ENCODE peak calls at places on chromosomes 12 and 14, in four cellular contexts. One of them, this sample, is unnamed.

GRCh38 chr12:125222876-125223275 is 157.6 kb downstream of the AACS start:
- DNase-seq in heart left ventricle: no peak
- DNase-seq in uterus: no peak
- DNase-seq in esophagus squamous epithelium: no peak
- DNase-seq in this sample: no peak

GRCh38 chr12:1830981-1831930 is 10.9 kb downstream of the LRTM2 start:
- DNase-seq in esophagus squamous epithelium: no peak
- DNase-seq in heart left ventricle: peak; percentile 74
- DNase-seq in uterus: peak; percentile 36
- DNase-seq in this sample: peak; percentile 55

GRCh38 chr12:63292476-63293228 is 141.7 kb upstream of the AVPR1A start:
- DNase-seq in heart left ventricle: no peak
- DNase-seq in esophagus squamous epithelium: no peak
- DNase-seq in uterus: no peak
- DNase-seq in this sample: no peak

GRCh38 chr12:131223791-131224567 is 270.3 kb downstream of the ADGRD1 start:
- DNase-seq in heart left ventricle: no peak
- DNase-seq in uterus: no peak
- DNase-seq in esophagus squamous epithelium: no peak
- DNase-seq in this sample: no peak

GRCh38 chr12:64814432-64814831 is 10.0 kb upstream of the TBC1D30 start:
- DNase-seq in heart left ventricle: no peak
- DNase-seq in esophagus squamous epithelium: no peak
- DNase-seq in uterus: no peak
- DNase-seq in this sample: no peak

GRCh38 chr14:39246618-39247017 is 12.9 kb downstream of the MIA2 start:
- DNase-seq in heart left ventricle: no peak
- DNase-seq in uterus: no peak
- DNase-seq in esophagus squamous epithelium: no peak
- DNase-seq in this sample: no peak

GRCh38 chr14:49617846-49618519 is 2.4 kb downstream of the RPL36AL start:
- DNase-seq in heart left ventricle: no peak
- DNase-seq in uterus: no peak
- DNase-seq in esophagus squamous epithelium: no peak
- DNase-seq in this sample: no peak

GRCh38 chr14:20387577-20387976 is 25.7 kb downstream of the TEP1 start:
- DNase-seq in esophagus squamous epithelium: no peak
- DNase-seq in heart left ventricle: no peak
- DNase-seq in uterus: no peak
- DNase-seq in this sample: no peak

GRCh38 chr14:63283501-63284248 is 35.1 kb downstream of the GPHB5 start:
- DNase-seq in esophagus squamous epithelium: no peak
- DNase-seq in uterus: peak; percentile 33
- DNase-seq in heart left ventricle: no peak
- DNase-seq in this sample: no peak

GRCh38 chr14:24171422-24172260 is at the start of gene REC8:
- DNase-seq in heart left ventricle: peak; percentile 80
- DNase-seq in esophagus squamous epithelium: no peak
- DNase-seq in uterus: peak; percentile 50
- DNase-seq in this sample: no peak

GRCh38 chr14:101077511-101078074 is 174.1 kb upstream of the RTL1 start:
- DNase-seq in uterus: no peak
- DNase-seq in heart left ventricle: no peak
- DNase-seq in esophagus squamous epithelium: no peak
- DNase-seq in this sample: no peak

GRCh38 chr12:95337176-95337575 is 119.6 kb downstream of the VEZT start:
- DNase-seq in uterus: no peak
- DNase-seq in esophagus squamous epithelium: no peak
- DNase-seq in heart left ventricle: no peak
- DNase-seq in this sample: no peak

GRCh38 chr12:124783087-124783486 is 80.6 kb downstream of the SCARB1 start:
- DNase-seq in esophagus squamous epithelium: no peak
- DNase-seq in uterus: no peak
- DNase-seq in heart left ventricle: no peak
- DNase-seq in this sample: no peak

GRCh38 chr12:124752437-124753229 is 111.0 kb downstream of the SCARB1 start:
- DNase-seq in uterus: no peak
- DNase-seq in heart left ventricle: no peak
- DNase-seq in esophagus squamous epithelium: no peak
- DNase-seq in this sample: peak; percentile 55

GRCh38 chr14:86065407-86065806 is 535.5 kb downstream of the FLRT2 start:
- DNase-seq in esophagus squamous epithelium: no peak
- DNase-seq in uterus: no peak
- DNase-seq in heart left ventricle: no peak
- DNase-seq in this sample: no peak

GRCh38 chr14:69822456-69822855 is 25.4 kb upstream of the SLC10A1 start:
- DNase-seq in uterus: no peak
- DNase-seq in esophagus squamous epithelium: no peak
- DNase-seq in heart left ventricle: no peak
- DNase-seq in this sample: no peak

GRCh38 chr14:74825008-74825407 is 50.9 kb downstream of the PROX2 start:
- DNase-seq in heart left ventricle: no peak
- DNase-seq in esophagus squamous epithelium: no peak
- DNase-seq in uterus: no peak
- DNase-seq in this sample: no peak

GRCh38 chr12:10362325-10362724 is 27.5 kb downstream of the KLRK1 start:
- DNase-seq in esophagus squamous epithelium: no peak
- DNase-seq in uterus: no peak
- DNase-seq in heart left ventricle: no peak
- DNase-seq in this sample: no peak

GRCh38 chr12:130818381-130819247 is 20.4 kb downstream of the STX2 start:
- DNase-seq in uterus: peak; percentile 55
- DNase-seq in heart left ventricle: peak; percentile 52
- DNase-seq in esophagus squamous epithelium: no peak
- DNase-seq in this sample: no peak

GRCh38 chr14:89248430-89249295 is 168.4 kb downstream of the FOXN3 start:
- DNase-seq in heart left ventricle: no peak
- DNase-seq in uterus: no peak
- DNase-seq in esophagus squamous epithelium: no peak
- DNase-seq in this sample: no peak

GRCh38 chr14:93799617-93800016 is 11.3 kb upstream of the PRIMA1 start:
- DNase-seq in heart left ventricle: no peak
- DNase-seq in esophagus squamous epithelium: no peak
- DNase-seq in uterus: no peak
- DNase-seq in this sample: no peak

DNA sequence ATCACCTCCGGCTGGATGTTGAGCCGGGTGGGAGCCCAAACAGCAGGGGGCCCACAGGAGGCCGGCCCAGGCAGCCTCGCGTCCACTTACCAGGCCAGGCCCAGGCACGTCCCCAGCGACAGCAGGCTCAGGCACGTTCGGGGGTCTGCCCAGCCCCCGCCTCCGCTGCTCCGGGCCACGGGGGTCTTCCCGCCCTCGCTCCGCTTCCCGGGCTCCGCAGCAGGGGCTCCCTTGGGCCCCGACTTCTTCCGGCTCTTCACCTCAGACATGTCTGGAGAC is 216 bp downstream of the IKBIP start:
- DNase-seq in heart left ventricle: no peak
- DNase-seq in uterus: no peak
- DNase-seq in esophagus squamous epithelium: no peak
- DNase-seq in this sample: no peak
- TF ChIP-seq POLR2A in heart left ventricle: no peak
- TF ChIP-seq POLR2A in uterus: no peak
- TF ChIP-seq POLR2A in esophagus squamous epithelium: no peak
- TF ChIP-seq POLR2A in this sample: no peak

DNA sequence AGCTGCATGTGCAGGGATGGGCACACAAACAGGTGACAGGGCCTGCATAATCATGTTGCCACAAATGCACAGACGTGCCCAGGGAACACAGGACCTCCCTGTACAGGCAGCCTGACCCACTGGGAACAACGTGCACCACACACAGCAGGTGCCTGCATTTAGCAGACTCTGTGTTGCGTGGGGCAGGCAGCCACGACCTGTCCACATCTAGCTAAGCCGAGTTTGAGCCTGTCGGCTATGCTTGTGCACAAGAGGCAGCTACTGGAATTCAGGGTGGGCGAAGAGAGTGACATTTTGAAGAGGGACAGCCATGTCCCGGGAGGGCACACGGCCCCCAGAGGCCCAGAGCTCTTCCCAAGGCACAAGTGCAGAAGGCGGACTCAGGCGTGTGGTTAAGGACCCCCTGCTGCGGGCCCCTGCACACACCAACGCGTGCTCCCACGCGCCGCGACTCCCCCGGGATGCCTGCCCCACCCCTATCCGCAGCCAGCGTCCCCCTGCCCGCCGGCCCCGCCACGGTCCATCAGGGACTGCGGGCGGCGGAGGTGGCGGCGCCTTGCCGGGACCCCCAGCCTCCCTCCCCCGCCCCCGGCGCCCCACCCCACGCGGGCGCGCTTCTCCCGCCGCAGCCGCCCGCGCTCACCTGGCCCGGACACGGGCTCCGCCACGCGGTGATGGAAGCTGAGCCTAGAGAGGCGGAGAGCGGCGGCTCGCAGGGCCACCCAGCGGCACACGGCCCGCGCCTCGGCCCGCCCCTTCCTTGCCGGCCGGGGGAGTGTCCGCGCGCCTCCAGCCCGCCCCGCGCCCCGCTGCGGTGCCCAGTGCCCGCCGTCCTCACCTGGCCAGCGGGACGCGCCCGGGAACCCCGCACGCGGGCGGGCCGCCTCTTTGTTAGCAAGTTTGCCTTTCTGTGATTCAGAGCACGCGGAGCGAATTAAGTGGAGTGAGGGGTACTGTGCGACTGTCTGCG is 125.3 kb upstream of the PRMT8 start:
- DNase-seq in heart left ventricle: no peak
- DNase-seq in esophagus squamous epithelium: no peak
- DNase-seq in uterus: no peak
- DNase-seq in this sample: no peak
- H3K4me3 ChIP-seq in heart left ventricle: no peak overlapping the region
- H3K4me3 ChIP-seq in esophagus squamous epithelium: peak overlapping the region; percentile 15
- H3K4me3 ChIP-seq in uterus: no peak overlapping the region
- H3K4me3 ChIP-seq in this sample: no peak overlapping the region

DNA sequence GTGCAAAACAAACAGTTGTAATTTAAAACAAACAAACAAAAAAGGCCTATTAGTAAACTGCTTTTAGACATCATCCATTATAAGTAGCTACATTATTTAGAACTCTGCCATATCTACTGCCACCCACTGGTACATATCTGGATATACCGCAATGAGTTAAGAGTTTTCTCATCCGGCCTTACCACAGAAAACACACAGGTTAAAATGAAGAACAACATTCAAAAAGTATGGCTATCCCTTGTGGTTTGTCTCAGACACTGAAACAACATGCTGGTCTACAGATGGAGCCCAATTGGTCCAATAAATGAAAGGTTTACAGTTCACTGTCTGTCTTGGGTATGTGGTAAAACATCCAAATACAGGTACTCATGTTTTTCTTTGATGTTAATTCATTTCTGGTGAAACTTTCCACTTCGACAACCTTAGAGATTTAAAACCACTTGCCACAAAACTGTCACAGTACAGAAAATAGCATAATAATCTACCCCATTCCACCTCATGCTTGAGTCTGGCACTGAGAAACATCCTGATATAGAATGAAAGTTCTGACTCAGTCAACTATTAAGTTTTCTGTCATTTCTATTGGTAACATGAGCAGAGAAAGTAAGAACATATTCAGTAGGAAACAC is 354.3 kb downstream of the CEP128 start:
- DNase-seq in uterus: no peak
- DNase-seq in esophagus squamous epithelium: no peak
- DNase-seq in heart left ventricle: no peak
- DNase-seq in this sample: no peak
- H3K27ac ChIP-seq in uterus: no peak overlapping the region
- H3K27ac ChIP-seq in esophagus squamous epithelium: no peak overlapping the region
- H3K27ac ChIP-seq in heart left ventricle: no peak overlapping the region
- H3K27ac ChIP-seq in this sample: no peak overlapping the region

DNA sequence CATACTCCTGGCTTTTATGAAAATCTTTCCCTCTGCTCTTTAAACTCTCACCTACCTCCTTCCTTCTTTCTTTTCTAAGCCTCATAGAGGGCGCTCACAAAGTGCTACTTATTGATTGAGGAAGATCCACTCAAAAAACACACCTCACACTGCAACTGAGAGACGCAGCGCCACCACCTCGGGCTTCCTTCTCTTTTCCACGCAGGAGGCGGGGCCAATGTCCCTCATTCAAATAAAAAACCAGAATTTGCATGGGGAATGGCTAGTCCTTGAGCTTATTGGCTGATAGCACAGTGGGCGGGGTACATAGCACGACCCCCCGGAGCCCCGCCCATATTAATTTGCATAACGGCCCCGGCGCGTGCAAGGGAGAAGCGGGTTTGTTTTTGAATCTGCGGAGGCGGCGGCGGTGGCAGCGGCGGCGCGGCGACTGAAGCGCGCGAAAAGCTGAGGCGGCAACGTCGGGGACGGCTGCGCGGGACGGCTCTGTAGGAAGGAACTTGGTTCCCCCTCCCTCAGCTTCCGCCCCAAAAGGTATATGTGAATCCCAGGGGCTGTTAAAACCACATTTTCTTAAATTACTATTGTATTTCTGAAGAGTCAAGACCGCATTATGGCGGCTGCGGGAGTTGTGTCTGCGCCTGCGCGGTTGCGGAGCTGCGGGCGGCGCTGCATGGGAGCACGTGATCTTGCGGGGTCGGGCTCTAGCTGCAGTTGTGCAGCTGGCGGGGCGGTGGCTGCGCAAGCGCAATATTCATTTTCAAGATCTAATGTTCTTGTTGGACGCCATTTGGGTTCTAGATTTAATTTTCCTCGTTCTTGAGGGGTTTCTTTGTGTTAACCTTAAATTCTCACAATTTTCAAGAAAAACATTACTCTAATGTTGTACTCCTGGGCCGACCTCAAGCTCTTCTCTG is at the start of gene ATF7IP:
- DNase-seq in heart left ventricle: peak; percentile 97
- DNase-seq in uterus: peak; percentile 94
- DNase-seq in esophagus squamous epithelium: peak; percentile 93
- DNase-seq in this sample: peak; percentile 90
- TF ChIP-seq POLR2A in heart left ventricle: no peak
- TF ChIP-seq POLR2A in uterus: peak; percentile 58
- TF ChIP-seq POLR2A in esophagus squamous epithelium: peak; percentile 80
- TF ChIP-seq POLR2A in this sample: peak; percentile 86